ENCODE peak calls at places on chromosome X, in six cellular contexts. A is neural crest cell, Y is epithelial cell of esophagus, L is GM10248, K is heart right ventricle, C is astrocyte of the cerebellum. Z is an unnamed sample.

GRCh38 chrX:5916945-5917344 is 311.7 kb downstream of the NLGN4X start:
- DNase-seq in Y (no peak), K (no peak), L (no peak), C (no peak), A (no peak), Z (no peak)

GRCh38 chrX:103919336-103919682 is 43.1 kb upstream of the TMSB15B start:
- DNase-seq in C (no peak), A (no peak), L (peak), K (no peak), Y (peak), Z (no peak)

GRCh38 chrX:15761564-15762191 is 23.6 kb downstream of the CA5B start:
- DNase-seq in A (peak), K (no peak), Y (peak), L (peak), C (no peak), Z (no peak)

GRCh38 chrX:153750126-153750774 is 13.8 kb upstream of the PLXNB3 start:
- DNase-seq in A (no peak), Y (no peak), C (no peak), K (no peak), L (no peak), Z (no peak)

GRCh38 chrX:121579016-121579760 is 531.8 kb downstream of the GLUD2 start:
- DNase-seq in A (peak), Y (peak), L (no peak), C (peak), K (peak), Z (no peak)

GRCh38 chrX:108122748-108123147 is 31.2 kb downstream of the ATG4A start:
- DNase-seq in K (no peak), A (no peak), Y (peak), C (peak), L (no peak), Z (no peak)

GRCh38 chrX:39398215-39398972 is 597.1 kb downstream of the MID1IP1 start:
- DNase-seq in K (no peak), A (no peak), L (no peak), C (no peak), Y (no peak), Z (no peak)

GRCh38 chrX:8868070-8868795 is 67.0 kb upstream of the FAM9A start:
- DNase-seq in K (no peak), L (no peak), C (no peak), A (no peak), Y (peak), Z (no peak)

GRCh38 chrX:153736871-153737441 is 12.3 kb downstream of the ABCD1 start:
- DNase-seq in L (no peak), A (no peak), Y (no peak), K (no peak), C (no peak), Z (no peak)

DNA sequence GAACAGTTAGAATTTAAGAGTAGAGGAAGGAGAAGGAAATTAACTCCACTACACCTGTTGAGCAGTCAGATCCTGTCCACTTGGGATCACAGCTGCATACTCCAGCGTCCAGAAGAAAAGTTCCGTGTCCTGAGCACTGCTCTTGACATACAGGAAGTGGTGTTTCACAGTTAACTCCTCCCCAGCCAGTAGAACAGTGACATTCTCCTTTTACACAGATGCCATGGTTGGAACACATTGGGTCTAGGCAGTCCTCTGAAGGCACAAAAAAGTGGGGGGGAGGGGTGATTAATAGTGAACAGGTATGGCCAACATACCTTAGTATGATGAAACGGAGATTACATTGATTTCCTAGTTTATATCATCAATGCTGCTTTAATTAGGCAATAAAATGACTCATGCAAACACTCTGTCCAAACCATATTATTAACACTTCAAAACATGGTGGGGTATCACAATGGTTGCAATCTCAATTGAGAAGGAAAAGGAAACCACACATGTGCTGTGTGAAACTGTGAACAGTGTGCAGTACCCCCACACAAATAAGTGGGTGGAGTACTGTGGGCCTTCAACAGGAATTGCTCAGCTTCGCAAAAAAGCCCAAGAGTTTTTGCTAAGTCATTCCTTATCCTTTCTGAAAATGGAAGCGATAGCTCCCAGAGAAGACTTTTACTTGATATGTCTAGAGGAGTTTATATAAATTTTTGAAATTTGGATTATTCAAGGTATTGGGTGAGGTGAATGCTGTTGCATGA is 295.6 kb downstream of the SH2D1A start:
- DNase-seq in A (no peak), C (no peak), L (no peak), Y (peak), K (no peak), Z (no peak)
- TF ChIP-seq CTCF in A (no peak), C (no peak), L (no peak), Y (no peak), K (no peak), Z (no peak)

GRCh38 chrX:31280580-31280979 is 208.7 kb upstream of the FTHL17 start:
- DNase-seq in Y (no peak), A (no peak), L (no peak), C (no peak), K (no peak), Z (no peak)

DNA sequence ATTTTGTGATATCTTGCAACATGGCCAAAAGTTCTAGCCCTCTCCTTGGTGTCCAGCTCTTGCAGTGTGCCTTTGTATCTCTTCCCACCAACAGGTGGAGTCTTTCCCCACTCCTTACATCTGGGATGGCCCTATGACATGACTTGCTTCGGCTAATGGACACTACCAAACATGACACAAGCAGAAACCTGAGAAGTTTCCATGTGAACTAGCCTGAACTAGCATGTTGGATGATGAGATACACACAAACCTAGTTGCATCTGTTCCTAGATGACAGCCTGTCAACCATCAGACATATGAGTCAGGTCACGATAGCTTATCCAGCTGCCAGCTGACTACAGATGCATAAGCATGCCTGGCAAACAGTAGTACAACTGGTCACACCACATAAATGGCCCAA is 207.5 kb upstream of the FTHL17 start:
- DNase-seq in C (no peak), K (no peak), A (no peak), Y (peak), L (no peak), Z (no peak)
- TF ChIP-seq CTCF in C (peak), K (no peak), A (peak), Y (peak), L (no peak), Z (peak)

GRCh38 chrX:51643377-51643776 is 24.7 kb upstream of the CENPVL3 start:
- DNase-seq in L (no peak), Y (no peak), C (no peak), A (no peak), K (no peak), Z (no peak)

GRCh38 chrX:51641421-51642021 is 22.8 kb upstream of the CENPVL3 start:
- DNase-seq in L (peak), A (peak), Y (peak), C (peak), K (no peak), Z (no peak)
- TF ChIP-seq CTCF in L (peak), A (peak), Y (peak), C (peak), K (peak), Z (peak)

GRCh38 chrX:81168391-81168790 is 33.3 kb downstream of the HMGN5 start:
- DNase-seq in K (no peak), A (no peak), L (no peak), Y (peak), C (no peak), Z (no peak)

DNA sequence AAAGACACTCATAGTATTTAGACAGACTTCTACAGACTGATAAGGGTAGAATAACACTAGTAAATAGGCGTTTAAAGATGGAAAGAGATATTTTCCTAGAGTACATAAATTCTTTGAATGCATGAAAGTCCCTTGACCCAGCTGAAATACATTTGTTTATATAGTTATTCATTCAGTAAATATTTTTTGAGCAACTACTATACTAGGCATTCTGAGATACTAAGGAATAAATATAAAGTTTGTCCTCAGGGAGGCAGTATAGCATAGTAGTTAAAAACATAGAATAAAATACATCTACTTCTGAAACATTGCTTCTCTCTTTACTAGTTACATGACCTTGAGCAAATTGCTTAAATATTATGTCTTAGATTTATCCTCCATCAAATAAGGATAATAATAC is 27.4 kb downstream of the HMGN5 start:
- DNase-seq in Y (peak), C (peak), L (no peak), A (no peak), K (no peak), Z (no peak)
- TF ChIP-seq CTCF in Y (no peak), C (no peak), L (peak), A (peak), K (peak), Z (no peak)

GRCh38 chrX:131792356-131792749 is 230.7 kb upstream of the STK26 start:
- DNase-seq in C (peak), A (no peak), Y (no peak), L (peak), K (peak), Z (peak)
- TF ChIP-seq CTCF in C (peak), A (no peak), Y (no peak), L (no peak), K (peak), Z (peak)